ENCODE peak calls at places on chromosomes 12 and 14, in eight cellular contexts. H, C, B, E, D, K, V and R are unnamed samples.

GRCh38 chr14:65369560-65369959 is 43.0 kb upstream of the FUT8 start:
- DNase-seq in H (no peak), C (no peak), B (no peak), E (no peak), D (no peak), K (no peak), V (no peak), R (no peak)

GRCh38 chr12:58368001-58368400 is 426.6 kb downstream of the ATP23 start:
- DNase-seq in H (no peak), C (no peak), B (peak), E (no peak), D (no peak), K (no peak), V (no peak), R (peak)

GRCh38 chr12:1496162-1496925 is 98.0 kb downstream of the FBXL14 start:
- DNase-seq in H (no peak), C (no peak), B (no peak), E (peak), D (no peak), K (no peak), V (no peak), R (no peak)

GRCh38 chr12:57629897-57630471 is 3.0 kb downstream of the B4GALNT1 start:
- DNase-seq in H (no peak), C (no peak), B (no peak), E (no peak), D (no peak), K (no peak), V (no peak), R (no peak)

GRCh38 chr12:64385468-64385867 is 5.1 kb downstream of the C12orf56 start:
- DNase-seq in H (no peak), C (no peak), B (peak), E (no peak), D (no peak), K (no peak), V (no peak), R (no peak)

GRCh38 chr14:99259327-99259726 is 12.7 kb downstream of the BCL11B start:
- DNase-seq in H (no peak), C (no peak), B (no peak), E (no peak), D (no peak), K (peak), V (no peak), R (no peak)

GRCh38 chr12:52295663-52296062 is 4.3 kb upstream of the KRT81 start:
- DNase-seq in H (no peak), C (no peak), B (no peak), E (no peak), D (no peak), K (no peak), V (no peak), R (no peak)

GRCh38 chr12:45705404-45705803 is 24.1 kb upstream of the ARID2 start:
- DNase-seq in H (no peak), C (no peak), B (no peak), E (no peak), D (no peak), K (no peak), V (no peak), R (no peak)

GRCh38 chr14:44962573-44963528 is 861 bp downstream of the TOGARAM1 start:
- DNase-seq in H (no peak), C (peak), B (peak), E (peak), D (no peak), K (no peak), V (peak), R (peak)

GRCh38 chr12:43336962-43337555 is 214.9 kb downstream of the ADAMTS20 start:
- DNase-seq in H (peak), C (no peak), B (peak), E (no peak), D (no peak), K (no peak), V (no peak), R (no peak)

GRCh38 chr14:103735815-103736545 is 20.4 kb downstream of the ZFYVE21 start:
- DNase-seq in H (no peak), C (no peak), B (no peak), E (no peak), D (no peak), K (no peak), V (no peak), R (no peak)